ENCODE peak calls at places on chromosomes 6 and 20, in ten cellular contexts. O is tibial nerve, N is choroid plexus epithelial cell, Q is hepatocyte, X is stomach, T is fibroblast of pulmonary artery, D is PC-9, V is left ventricle myocardium inferior, H is fibroblast of mammary gland, A is AG09309. U is an unnamed sample.

GRCh38 chr20:54535045-54535444 is 59.7 kb downstream of the DOK5 start:
- DNase-seq in D (no peak), V (no peak), H (peak; percentile 4), N (no peak), Q (no peak), O (no peak), A (no peak), T (peak; percentile 35), X (no peak), U (no peak)

GRCh38 chr6:169847141-169847674 is 95.8 kb downstream of the ERMARD start:
- DNase-seq in D (no peak), A (no peak), Q (no peak), V (no peak), T (no peak), X (no peak), N (no peak), H (no peak), O (no peak), U (no peak)

GRCh38 chr6:144797881-144798589 is 512.9 kb downstream of the UTRN start:
- DNase-seq in V (no peak), X (no peak), N (peak; percentile 74), A (peak; percentile 25), T (peak; percentile 55), O (no peak), D (peak; percentile 13), H (peak; percentile 63), Q (no peak), U (no peak)

GRCh38 chr20:37007898-37008649 is 56.6 kb upstream of the SAMHD1 start:
- DNase-seq in D (no peak), A (no peak), N (peak; percentile 83), H (peak; percentile 41), X (no peak), Q (peak; percentile 21), O (no peak), T (peak; percentile 61), V (no peak), U (no peak)

GRCh38 chr20:51800132-51800721 is 2.1 kb downstream of the SALL4 start:
- DNase-seq in A (no peak), T (peak; percentile 32), O (no peak), V (peak; percentile 38), H (peak; percentile 16), X (peak; percentile 72), N (peak; percentile 39), D (peak; percentile 84), Q (peak; percentile 90), U (peak; percentile 84)

GRCh38 chr6:157667211-157668033 is 155.6 kb upstream of the SNX9 start:
- DNase-seq in O (no peak), A (peak; percentile 89), V (no peak), T (peak; percentile 78), H (peak; percentile 69), D (peak; percentile 25), X (peak; percentile 64), N (peak; percentile 79), Q (peak; percentile 77), U (peak; percentile 52)

GRCh38 chr6:120871416-120872261 is 462.6 kb downstream of the TBC1D32 start:
- DNase-seq in O (no peak), Q (no peak), T (no peak), N (no peak), A (no peak), D (peak; percentile 14), H (no peak), X (no peak), V (no peak), U (no peak)

GRCh38 chr6:18016133-18016532 is 28.7 kb upstream of the KIF13A start:
- DNase-seq in D (no peak), T (no peak), A (no peak), X (no peak), H (no peak), O (no peak), N (no peak), V (no peak), Q (no peak), U (no peak)

GRCh38 chr20:32206383-32207210 is 946 bp downstream of the PLAGL2 start:
- DNase-seq in D (no peak), N (no peak), A (no peak), X (no peak), H (no peak), T (no peak), O (no peak), Q (peak; percentile 35), V (no peak), U (no peak)

GRCh38 chr6:97630592-97630991 is 347.6 kb upstream of the MMS22L start:
- DNase-seq in N (peak; percentile 57), O (no peak), T (no peak), D (no peak), A (no peak), H (no peak), Q (no peak), V (no peak), X (no peak), U (no peak)

GRCh38 chr6:104718672-104719071 is 141.0 kb downstream of the HACE1 start:
- DNase-seq in X (no peak), A (peak; percentile 11), Q (no peak), D (no peak), H (no peak), N (no peak), T (peak; percentile 17), O (no peak), V (no peak), U (no peak)

GRCh38 chr20:30484009-30484748 is 773.3 kb upstream of the DEFB115 start:
- DNase-seq in A (no peak), T (no peak), V (no peak), Q (no peak), H (no peak), O (no peak), N (no peak), D (no peak), X (no peak), U (no peak)

GRCh38 chr6:1145756-1146218 is 166.1 kb upstream of the FOXQ1 start:
- DNase-seq in T (no peak), N (no peak), D (no peak), V (no peak), X (no peak), Q (no peak), H (no peak), O (no peak), A (no peak), U (no peak)

DNA sequence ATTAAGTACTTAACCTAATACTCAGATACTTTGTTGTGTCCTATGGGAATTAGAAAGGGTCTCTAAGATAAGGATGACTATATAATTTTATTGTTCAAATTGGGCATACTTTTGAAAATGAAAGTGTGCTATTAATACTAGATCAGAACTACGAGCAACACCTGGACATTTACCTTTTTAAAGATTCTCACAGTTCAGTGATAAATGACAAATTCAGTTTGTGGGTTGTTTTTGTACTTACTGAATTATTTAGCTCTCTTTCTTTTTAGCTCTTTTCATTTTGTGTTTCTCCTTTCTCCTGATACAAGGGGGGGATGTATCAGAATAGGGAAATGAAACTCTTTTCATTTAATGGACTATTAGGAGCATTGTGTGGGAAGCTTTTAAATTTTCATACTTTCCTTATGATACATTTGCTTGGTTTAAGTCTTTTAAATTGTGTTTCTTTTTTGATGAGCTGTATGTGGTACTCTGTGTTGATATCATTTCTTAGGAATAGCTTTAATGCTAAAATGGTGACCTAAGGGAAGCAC is 47.5 kb downstream of the PHF3 start:
- DNase-seq in H (no peak), N (no peak), T (no peak), O (no peak), X (no peak), A (no peak), V (no peak), D (no peak), Q (no peak), U (no peak)
- H3K4me3 ChIP-seq in H (no peak overlapping the region), N (no peak overlapping the region), T (no peak overlapping the region), O (no peak overlapping the region), X (no peak overlapping the region), A (no peak overlapping the region), V (no peak overlapping the region), D (no peak overlapping the region), Q (no peak overlapping the region), U (no peak overlapping the region)

DNA sequence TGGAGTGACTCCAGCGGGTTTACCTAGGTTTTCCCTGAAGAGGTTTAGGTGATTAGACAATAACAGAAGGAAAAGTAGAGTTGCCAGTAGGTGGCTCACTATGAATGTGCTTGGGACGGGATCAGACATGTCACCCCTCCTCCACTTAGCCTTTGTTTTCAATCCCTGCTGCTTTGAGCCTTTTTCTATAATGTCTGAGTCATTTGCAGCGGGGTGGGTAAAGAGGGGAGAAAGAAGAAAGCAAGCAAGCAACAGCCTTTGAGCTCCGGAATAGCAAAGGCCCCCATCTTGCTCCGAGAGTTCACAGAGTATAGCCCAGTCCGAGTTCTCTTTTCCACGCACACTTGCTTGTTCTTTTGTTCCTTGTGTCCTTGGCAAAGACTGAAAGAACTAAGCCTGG is 129.1 kb downstream of the PACRG start:
- DNase-seq in Q (peak; percentile 80), A (peak; percentile 55), N (peak; percentile 89), H (peak; percentile 92), O (no peak), D (peak; percentile 3), X (no peak), V (no peak), T (peak; percentile 88), U (peak; percentile 77)
- TF ChIP-seq CTCF in Q (peak; percentile 67), A (peak; percentile 77), N (peak; percentile 81), H (peak; percentile 82), O (peak; percentile 56), D (peak; percentile 55), X (peak; percentile 43), V (peak; percentile 69), T (peak; percentile 74), U (peak; percentile 80)

GRCh38 chr20:45419188-45420091 is 3.5 kb downstream of the PIGT start:
- DNase-seq in H (peak; percentile 100), D (peak; percentile 78), T (peak; percentile 99), Q (no peak), N (peak; percentile 81), V (peak; percentile 61), X (peak; percentile 90), O (no peak), A (peak; percentile 93), U (no peak)

GRCh38 chr20:45420125-45420524 is 4.2 kb downstream of the PIGT start:
- DNase-seq in Q (no peak), A (no peak), X (no peak), N (no peak), V (no peak), H (no peak), O (no peak), D (no peak), T (no peak), U (no peak)

GRCh38 chr20:45413479-45413878 is 2.5 kb upstream of the PIGT start:
- DNase-seq in H (no peak), N (no peak), V (no peak), D (no peak), T (no peak), A (no peak), X (no peak), O (no peak), Q (no peak), U (no peak)

GRCh38 chr20:45415822-45416637 is at the start of gene PIGT:
- DNase-seq in O (peak; percentile 72), A (peak; percentile 20), V (peak; percentile 86), H (peak; percentile 68), N (peak; percentile 76), D (peak; percentile 81), Q (peak; percentile 90), X (peak; percentile 89), T (peak; percentile 81), U (peak; percentile 86)

GRCh38 chr20:45416917-45417316 is 976 bp downstream of the PIGT start:
- DNase-seq in N (no peak), X (no peak), T (no peak), A (no peak), V (no peak), Q (no peak), O (no peak), D (no peak), H (no peak), U (no peak)
- H3K4me3 ChIP-seq in N (peak overlapping the region; percentile 90), X (peak overlapping the region; percentile 81), T (peak overlapping the region; percentile 94), A (peak overlapping the region; percentile 97), V (peak overlapping the region; percentile 96), Q (peak overlapping the region; percentile 72), O (peak overlapping the region; percentile 63), D (peak overlapping the region; percentile 76), H (peak overlapping the region; percentile 89), U (peak overlapping the region; percentile 88)

GRCh38 chr20:1154734-1155133 is 30.0 kb downstream of the TMEM74B start:
- DNase-seq in O (no peak), Q (no peak), N (no peak), X (no peak), T (no peak), H (no peak), A (no peak), V (no peak), D (no peak), U (no peak)
- TF ChIP-seq CTCF in O (no peak), Q (no peak), N (no peak), X (no peak), T (no peak), H (no peak), A (no peak), V (no peak), D (no peak), U (no peak)

U was measured in WERI-Rb-1.